ENCODE peak calls at places on chromosomes 1 and 21, in nine cellular contexts. X, W, B, R, M, C, Q, Y and I are unnamed samples.

GRCh38 chr1:77636864-77637263 is 45.6 kb downstream of the ZZZ3 start:
- DNase-seq in Y (no peak), Q (no peak), X (no peak), C (no peak), M (no peak), W (no peak), B (no peak), R (no peak), I (no peak)

GRCh38 chr21:44907966-44908364 is 12.7 kb downstream of the ITGB2 start:
- DNase-seq in W (no peak), M (no peak), C (no peak), Y (no peak), R (no peak), B (no peak), X (no peak), Q (peak; percentile 70), I (no peak)

GRCh38 chr1:201925961-201926585 is 20.3 kb downstream of the LMOD1 start:
- DNase-seq in X (no peak), Y (no peak), C (no peak), Q (no peak), M (no peak), B (no peak), R (no peak), W (no peak), I (no peak)

GRCh38 chr1:224851210-224851849 is 78.1 kb upstream of the DNAH14 start:
- DNase-seq in X (peak; percentile 15), B (peak; percentile 72), W (peak; percentile 76), Q (peak; percentile 11), M (peak; percentile 65), R (peak; percentile 52), Y (peak; percentile 76), C (peak; percentile 66), I (peak; percentile 68)

GRCh38 chr1:109772658-109773202 is 9.0 kb upstream of the EPS8L3 start:
- DNase-seq in Y (no peak), C (peak; percentile 44), M (no peak), Q (no peak), R (peak; percentile 17), X (no peak), W (no peak), B (no peak), I (peak; percentile 8)

GRCh38 chr1:226875641-226876295 is 5.4 kb downstream of the PSEN2 start:
- DNase-seq in X (no peak), Y (peak; percentile 88), B (no peak), W (peak; percentile 86), C (peak; percentile 86), M (no peak), R (peak; percentile 41), Q (no peak), I (peak; percentile 70)

GRCh38 chr1:25875154-25875855 is at the start of gene PAQR7:
- DNase-seq in R (peak; percentile 78), B (peak; percentile 83), W (no peak), X (no peak), Y (peak; percentile 74), M (peak; percentile 64), Q (peak; percentile 55), C (peak; percentile 88), I (peak; percentile 77)

GRCh38 chr1:230288641-230289349 is 137.3 kb downstream of the PGBD5 start:
- DNase-seq in W (no peak), Q (no peak), X (no peak), C (no peak), Y (no peak), B (no peak), R (no peak), M (no peak), I (no peak)

GRCh38 chr1:7284839-7285435 is 486.2 kb upstream of the VAMP3 start:
- DNase-seq in C (no peak), Y (no peak), B (no peak), Q (no peak), M (no peak), W (peak; percentile 60), R (no peak), X (no peak), I (no peak)

GRCh38 chr1:177340601-177341067 is 169.9 kb downstream of the BRINP2 start:
- DNase-seq in X (no peak), B (no peak), Y (no peak), Q (no peak), W (no peak), R (no peak), C (no peak), M (no peak), I (no peak)

GRCh38 chr1:161936786-161937185 is 86.9 kb downstream of the OLFML2B start:
- DNase-seq in Y (no peak), Q (no peak), B (no peak), X (no peak), R (no peak), W (no peak), C (no peak), M (no peak), I (no peak)

GRCh38 chr1:212699104-212699838 is 369 bp downstream of the BATF3 start:
- DNase-seq in R (peak; percentile 39), C (peak; percentile 66), M (peak; percentile 73), B (peak; percentile 79), Q (peak; percentile 67), X (no peak), W (peak; percentile 40), Y (peak; percentile 80), I (peak; percentile 52)

GRCh38 chr21:42515708-42516502 is 2.3 kb downstream of the SLC37A1 start:
- DNase-seq in Y (peak; percentile 65), X (no peak), W (no peak), B (no peak), M (no peak), R (no peak), C (peak; percentile 54), Q (no peak), I (peak; percentile 60)

GRCh38 chr1:7517611-7518330 is 253.3 kb upstream of the VAMP3 start:
- DNase-seq in C (no peak), Y (no peak), W (no peak), R (no peak), M (no peak), Q (no peak), B (no peak), X (no peak), I (no peak)

GRCh38 chr1:176203735-176204134 is 3.4 kb downstream of the COP1 start:
- DNase-seq in B (no peak), C (no peak), R (no peak), Q (no peak), Y (no peak), X (no peak), M (no peak), W (no peak), I (no peak)

GRCh38 chr1:174021611-174022079 is 512 bp downstream of the RC3H1 start:
- DNase-seq in M (peak; percentile 42), C (peak; percentile 72), X (no peak), Q (peak; percentile 42), W (peak; percentile 42), R (peak; percentile 50), Y (peak; percentile 63), B (peak; percentile 43), I (peak; percentile 53)

GRCh38 chr1:185559151-185559550 is 175.0 kb upstream of the HMCN1 start:
- DNase-seq in M (no peak), Y (no peak), Q (no peak), R (no peak), W (no peak), X (no peak), C (no peak), B (no peak), I (no peak)

GRCh38 chr1:166933633-166934032 is 41.7 kb downstream of the ILDR2 start:
- DNase-seq in Y (no peak), B (no peak), W (no peak), C (no peak), M (no peak), Q (no peak), X (no peak), R (no peak), I (no peak)

GRCh38 chr1:51506537-51506936 is 12.5 kb downstream of the EPS15 start:
- DNase-seq in Q (peak; percentile 31), Y (no peak), B (peak; percentile 21), X (peak; percentile 21), M (no peak), C (no peak), W (no peak), R (no peak), I (no peak)

GRCh38 chr1:23389846-23390321 is 20.2 kb upstream of the ZNF436 start:
- DNase-seq in W (no peak), Q (no peak), M (no peak), Y (no peak), X (no peak), C (no peak), B (no peak), R (no peak), I (no peak)

GRCh38 chr1:179016694-179017382 is 8.9 kb upstream of the FAM20B start:
- DNase-seq in C (peak; percentile 97), B (no peak), Y (peak; percentile 97), X (peak; percentile 75), R (peak; percentile 88), W (peak; percentile 98), M (no peak), Q (no peak), I (peak; percentile 97)

GRCh38 chr1:155140630-155140953 is 261 bp upstream of the DPM3 start:
- DNase-seq in M (no peak), Q (no peak), X (no peak), W (no peak), Y (no peak), C (no peak), B (no peak), R (no peak), I (no peak)

GRCh38 chr1:99496067-99496466 is 149.8 kb upstream of the PALMD start:
- DNase-seq in B (no peak), Q (no peak), M (no peak), Y (no peak), W (no peak), R (no peak), X (no peak), C (no peak), I (no peak)

GRCh38 chr1:171596119-171596518 is 25.9 kb upstream of the MYOCOS start:
- DNase-seq in Q (no peak), C (no peak), X (no peak), R (no peak), B (no peak), M (no peak), Y (no peak), W (no peak), I (no peak)

GRCh38 chr1:91864017-91864700 is 21.8 kb downstream of the TGFBR3 start:
- DNase-seq in C (no peak), M (no peak), Q (no peak), Y (no peak), B (no peak), W (no peak), X (no peak), R (no peak), I (no peak)

GRCh38 chr1:31959521-31959920 is 21.4 kb upstream of the PTP4A2 start:
- DNase-seq in B (no peak), R (no peak), X (no peak), Y (no peak), W (no peak), C (no peak), Q (no peak), M (no peak), I (no peak)

GRCh38 chr1:57238408-57238807 is 185.5 kb downstream of the DAB1 start:
- DNase-seq in W (no peak), B (no peak), X (no peak), R (no peak), Q (no peak), Y (no peak), M (no peak), C (no peak), I (no peak)

GRCh38 chr1:54965624-54966340 is 14.6 kb upstream of the TMEM61 start:
- DNase-seq in C (no peak), W (peak; percentile 42), B (peak; percentile 40), X (no peak), Q (peak; percentile 52), M (no peak), Y (no peak), R (peak; percentile 69), I (peak; percentile 45)

GRCh38 chr1:213934642-213935041 is 53.1 kb upstream of the PROX1 start:
- DNase-seq in M (no peak), X (no peak), Y (peak; percentile 52), Q (no peak), W (peak; percentile 71), B (no peak), R (peak; percentile 56), C (no peak), I (no peak)